ENCODE peak calls at places on chromosome 14, in four cellular contexts. K is HCT116; V is naive thymus-derived CD4-positive, alpha-beta T cell; I is tibial nerve. P is an unnamed sample. For H3K4me1, the result is how much of the 10 kb centered on the place peaks cover.

GRCh38 chr14:23938823-23939222 is 14.7 kb upstream of the DHRS4 start:
- DNase-seq in K (no peak), V (no peak), I (no peak), P (no peak)

GRCh38 chr14:49946320-49947141 is 53.6 kb downstream of the ARF6 start:
- DNase-seq in K (no peak), V (peak), I (no peak), P (no peak)

GRCh38 chr14:71638523-71639196 is 293.6 kb upstream of the RGS6 start:
- DNase-seq in K (no peak), V (no peak), I (no peak), P (no peak)

GRCh38 chr14:59202031-59202430 is 13.6 kb downstream of the DAAM1 start:
- DNase-seq in K (no peak), V (no peak), I (no peak), P (no peak)

GRCh38 chr14:103292426-103293374 is 41.3 kb upstream of the EIF5 start:
- DNase-seq in K (peak), V (peak), I (peak), P (peak)

GRCh38 chr14:57559561-57559960 is 65.9 kb upstream of the CCDC198 start:
- DNase-seq in K (no peak), V (no peak), I (no peak), P (no peak)

GRCh38 chr14:73245401-73246325 is 8.4 kb downstream of the PAPLN start:
- DNase-seq in K (no peak), V (peak), I (no peak), P (peak)

GRCh38 chr14:53432378-53432802 is 279.3 kb upstream of the DDHD1 start:
- DNase-seq in K (peak), V (no peak), I (no peak), P (peak)

GRCh38 chr14:61347771-61348443 is 26.5 kb downstream of the PRKCH start:
- DNase-seq in K (no peak), V (no peak), I (no peak), P (no peak)

GRCh38 chr14:33475623-33476022 is 475.3 kb downstream of the EGLN3 start:
- DNase-seq in K (no peak), V (no peak), I (peak), P (peak)

GRCh38 chr14:61102549-61103466 is 121.8 kb downstream of the SLC38A6 start:
- DNase-seq in K (no peak), V (no peak), I (no peak), P (no peak)

GRCh38 chr14:76653875-76654572 is 107.2 kb upstream of the VASH1 start:
- DNase-seq in K (no peak), V (no peak), I (no peak), P (no peak)

GRCh38 chr14:50770586-50770985 is 60.4 kb downstream of the NIN start:
- DNase-seq in K (no peak), V (no peak), I (no peak), P (no peak)

GRCh38 chr14:32998433-32998832 is 59.8 kb downstream of the NPAS3 start:
- DNase-seq in K (no peak), V (no peak), I (no peak), P (no peak)

GRCh38 chr14:79438696-79439342 is 772.5 kb downstream of the DIO2 start:
- DNase-seq in K (no peak), V (no peak), I (no peak), P (no peak)

GRCh38 chr14:70714055-70714550 is 72.4 kb downstream of the TTC9 start:
- DNase-seq in K (peak), V (peak), I (peak), P (peak)

GRCh38 chr14:51682411-51682810 is 30.7 kb downstream of the FRMD6 start:
- DNase-seq in K (no peak), V (no peak), I (no peak), P (no peak)

GRCh38 chr14:100827140-100827517 is 1.2 kb downstream of the MEG3 start:
- DNase-seq in K (no peak), V (no peak), I (no peak), P (no peak)

GRCh38 chr14:77097006-77097688 is 911 bp upstream of the CIPC start:
- DNase-seq in K (no peak), V (no peak), I (peak), P (no peak)

GRCh38 chr14:103001226-103001625 is 56.1 kb downstream of the CDC42BPB start:
- DNase-seq in K (no peak), V (no peak), I (no peak), P (no peak)

GRCh38 chr14:65179918-65180724 is 77.8 kb upstream of the MAX start:
- DNase-seq in K (peak), V (no peak), I (no peak), P (no peak)

GRCh38 chr14:102781063-102781462 is 3.8 kb downstream of the TRAF3 start:
- DNase-seq in K (no peak), V (no peak), I (no peak), P (no peak)

GRCh38 chr14:73997108-73997943 is 21.8 kb downstream of the ENTPD5 start:
- DNase-seq in K (no peak), V (no peak), I (no peak), P (no peak)

GRCh38 chr14:104747876-104748275 is 5.1 kb upstream of the SIVA1 start:
- DNase-seq in K (no peak), V (no peak), I (no peak), P (no peak)

GRCh38 chr14:50453869-50454268 is 57.2 kb upstream of the CDKL1 start:
- DNase-seq in K (no peak), V (no peak), I (no peak), P (no peak)

GRCh38 chr14:93078830-93079229 is 36.9 kb downstream of the ITPK1 start:
- DNase-seq in K (no peak), V (no peak), I (peak), P (no peak)

GRCh38 chr14:42163136-42163535 is 556.5 kb downstream of the LRFN5 start:
- DNase-seq in K (no peak), V (no peak), I (no peak), P (no peak)

GRCh38 chr14:61977217-61977616 is 215.0 kb downstream of the SNAPC1 start:
- DNase-seq in K (no peak), V (no peak), I (no peak), P (no peak)

GRCh38 chr14:94036328-94037167 is 10.4 kb downstream of the OTUB2 start:
- DNase-seq in K (peak), V (peak), I (peak), P (peak)

GRCh38 chr14:25411933-25412757 is 362.2 kb upstream of the STXBP6 start:
- DNase-seq in K (no peak), V (no peak), I (no peak), P (no peak)

GRCh38 chr14:51554339-51554920 is 97.3 kb upstream of the FRMD6 start:
- DNase-seq in K (no peak), V (no peak), I (no peak), P (no peak)

GRCh38 chr14:66476964-66477363 is 9.2 kb upstream of the CCDC196 start:
- DNase-seq in K (no peak), V (no peak), I (no peak), P (no peak)

GRCh38 chr14:96384053-96384452 is 7.9 kb upstream of the AK7 start:
- DNase-seq in K (no peak), V (no peak), I (no peak), P (no peak)

GRCh38 chr14:99548285-99548684 is 55.7 kb downstream of the CCDC85C start:
- DNase-seq in K (no peak), V (no peak), I (no peak), P (no peak)
- H3K4me1 ChIP-seq in K (under half), V (under half), I (under half), P (under half)

GRCh38 chr14:63862163-63862562 is 9.4 kb downstream of the SYNE2 start:
- DNase-seq in K (no peak), V (no peak), I (no peak), P (no peak)
- H3K4me1 ChIP-seq in K (half or more), V (under half), I (under half), P (half or more)

GRCh38 chr14:68369289-68369925 is 423.5 kb downstream of the ZFP36L1 start:
- DNase-seq in K (no peak), V (no peak), I (no peak), P (no peak)
- H3K4me1 ChIP-seq in K (under half), V (under half), I (under half), P (under half)

GRCh38 chr14:31932675-31933074 is 144.4 kb upstream of the ARHGAP5 start:
- DNase-seq in K (no peak), V (no peak), I (no peak), P (no peak)
- H3K4me1 ChIP-seq in K (under half), V (under half), I (under half), P (under half)

GRCh38 chr14:22535916-22536315 is 53.1 kb downstream of the DAD1 start:
- DNase-seq in K (no peak), V (no peak), I (no peak), P (no peak)
- H3K4me1 ChIP-seq in K (under half), V (half or more), I (under half), P (under half)

GRCh38 chr14:98208074-98208675 is 1063.8 kb downstream of the BCL11B start:
- DNase-seq in K (no peak), V (no peak), I (no peak), P (peak)

GRCh38 chr14:98200621-98201020 is 1071.4 kb downstream of the BCL11B start:
- DNase-seq in K (no peak), V (no peak), I (no peak), P (no peak)

GRCh38 chr14:98207466-98207865 is 1064.5 kb downstream of the BCL11B start:
- DNase-seq in K (no peak), V (no peak), I (no peak), P (peak)

GRCh38 chr14:98204139-98204538 is 1067.9 kb downstream of the BCL11B start:
- DNase-seq in K (no peak), V (no peak), I (no peak), P (no peak)

DNA sequence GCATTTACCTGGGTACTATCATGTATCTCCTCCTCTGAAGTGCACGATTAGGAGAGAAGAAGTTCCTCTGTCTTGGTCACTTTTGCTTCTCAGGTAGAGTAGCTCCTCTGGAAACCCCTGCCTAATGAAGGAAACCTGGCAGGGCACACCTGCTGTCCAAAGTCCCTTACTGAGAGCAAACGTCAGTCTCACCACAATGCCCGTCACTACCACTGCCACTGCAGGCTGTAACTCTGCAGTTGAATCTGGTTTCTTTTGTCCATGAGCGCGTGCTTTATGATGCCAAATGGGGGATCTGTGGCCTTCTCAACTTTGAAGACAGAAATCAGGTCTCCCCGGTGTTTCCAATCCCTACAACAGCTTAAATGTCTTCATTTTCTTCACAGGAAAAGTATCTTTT is 1068.6 kb downstream of the BCL11B start:
- DNase-seq in K (no peak), V (peak), I (no peak), P (no peak)
- H3K4me1 ChIP-seq in K (under half), V (half or more), I (under half), P (half or more)

DNA sequence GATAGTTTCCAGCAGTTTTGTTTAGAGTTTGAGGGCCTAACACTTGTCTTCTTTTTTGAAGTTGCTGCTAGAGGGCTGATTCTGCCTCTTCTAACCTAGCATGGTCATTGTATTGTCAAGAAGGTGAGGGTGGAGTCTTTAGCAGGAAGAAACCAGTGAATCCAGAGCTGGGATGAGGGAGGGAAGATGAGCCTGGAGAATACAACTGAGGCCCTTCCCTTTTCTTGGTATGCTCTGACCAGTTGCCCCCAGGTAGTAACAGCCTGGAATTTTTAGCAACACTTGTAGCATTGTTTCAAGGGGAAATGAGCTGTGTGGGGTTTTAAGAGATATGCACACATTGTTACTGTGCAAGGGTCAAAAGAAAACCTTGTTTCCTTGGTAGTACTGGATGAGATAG is 9.0 kb downstream of the FLVCR2 start:
- DNase-seq in K (no peak), V (no peak), I (no peak), P (no peak)
- H3K4me1 ChIP-seq in K (under half), V (under half), I (under half), P (under half)

DNA sequence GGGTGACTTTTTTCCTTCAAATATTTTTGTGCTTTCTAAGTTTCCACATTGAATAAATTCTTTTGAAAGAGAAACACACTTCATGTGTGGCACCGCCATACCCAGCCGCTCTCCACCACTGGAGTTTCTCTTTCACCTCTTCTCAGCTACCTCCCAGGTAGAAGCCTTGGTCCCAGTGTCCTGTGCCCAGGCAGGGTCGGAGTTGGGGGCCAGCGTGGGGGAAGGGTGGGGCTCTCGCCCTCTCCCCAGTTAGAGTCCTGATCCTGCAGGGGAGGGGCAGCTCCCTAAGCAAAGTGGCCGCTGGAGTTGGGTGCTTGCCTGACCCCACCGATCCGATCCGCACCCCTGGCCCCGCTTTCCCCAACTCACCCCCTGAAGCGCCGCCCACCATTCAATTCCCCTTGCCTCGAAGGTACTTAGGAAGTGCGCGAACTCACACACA is 817 bp downstream of the CLMN start:
- DNase-seq in K (no peak), V (peak), I (no peak), P (no peak)
- H3K4me1 ChIP-seq in K (under half), V (under half), I (under half), P (under half)

GRCh38 chr14:91126761-91127160 is 12.9 kb downstream of the DGLUCY start:
- DNase-seq in K (no peak), V (no peak), I (no peak), P (no peak)

GRCh38 chr14:91128699-91129098 is 14.8 kb downstream of the DGLUCY start:
- DNase-seq in K (no peak), V (no peak), I (no peak), P (no peak)

GRCh38 chr14:91129261-91129660 is 15.4 kb downstream of the DGLUCY start:
- DNase-seq in K (no peak), V (no peak), I (no peak), P (no peak)

GRCh38 chr14:91127411-91127810 is 13.5 kb downstream of the DGLUCY start:
- DNase-seq in K (no peak), V (no peak), I (no peak), P (no peak)

DNA sequence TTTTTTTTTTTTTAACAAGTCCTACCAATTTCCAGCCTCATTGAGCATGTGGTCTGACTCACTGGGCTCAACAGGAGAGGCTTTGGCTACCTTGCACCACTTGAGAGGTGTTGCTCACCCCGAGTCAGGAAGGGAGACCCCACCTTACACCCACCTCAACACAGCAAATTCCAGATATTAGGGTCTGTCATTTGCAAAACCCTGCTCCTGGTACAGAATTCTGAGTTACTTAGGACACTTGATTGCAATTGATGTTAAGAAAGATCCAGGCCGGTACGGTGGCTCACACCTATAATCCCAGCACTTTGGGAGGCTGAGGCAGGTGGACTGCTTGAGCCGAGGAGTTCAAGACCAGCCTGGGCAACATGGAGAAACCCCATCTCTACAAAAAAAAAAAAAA is 14.1 kb downstream of the DGLUCY start:
- DNase-seq in K (no peak), V (no peak), I (no peak), P (no peak)
- H3K4me1 ChIP-seq in K (under half), V (under half), I (under half), P (under half)

DNA sequence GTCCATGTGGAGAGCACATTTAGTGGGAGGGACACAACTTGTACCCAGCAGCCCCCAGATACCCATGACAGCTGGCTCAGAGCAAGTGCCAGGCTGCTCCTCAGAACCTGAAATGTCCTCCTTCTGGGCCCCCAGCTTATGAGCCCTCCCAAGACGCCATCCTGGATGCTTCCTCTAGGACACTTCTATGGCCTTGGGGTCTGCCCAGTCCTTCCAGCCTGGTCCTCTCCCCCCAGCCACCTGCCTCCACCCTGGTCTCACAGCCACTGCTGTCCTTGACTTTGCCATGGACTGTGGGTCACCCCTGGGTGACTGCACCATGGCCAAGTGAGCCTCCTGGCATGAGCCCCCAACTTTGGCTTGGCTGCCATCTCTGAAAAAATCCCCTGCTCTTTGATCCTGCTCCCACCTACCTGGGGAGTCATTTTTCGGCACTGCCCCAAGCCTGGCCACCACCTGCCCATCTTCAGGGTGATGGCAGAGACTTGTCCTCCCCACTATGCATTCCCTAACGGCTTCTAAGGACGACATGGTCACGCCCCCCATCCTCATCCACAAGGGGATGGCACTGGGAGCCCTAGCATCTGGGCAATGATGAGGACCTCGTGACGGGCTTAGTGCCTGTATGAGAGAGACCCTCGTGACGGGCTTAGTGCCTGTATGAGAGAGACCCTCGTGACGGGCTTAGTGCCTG is 323.7 kb downstream of the TMEM121 start:
- DNase-seq in K (no peak), V (no peak), I (no peak), P (no peak)
- H3K4me1 ChIP-seq in K (under half), V (under half), I (under half), P (under half)